ENCODE peak calls at places on chromosomes 6 and 20, in four cellular contexts. I is A673; D is stimulated activated CD4-positive, alpha-beta T cell treated with anti-CD3 and anti-CD28 coated beads, Interleukin-4, amount 100 ng/mL, for 1 hour; Y is NCI-H2081 treated with DMSO at 0.1 percent for 48 hours. U is an unnamed sample.

GRCh38 chr6:143294265-143294664 is 156.2 kb downstream of the ADAT2 start:
- DNase-seq in I (no peak), D (no peak), Y (no peak), U (no peak)

GRCh38 chr6:133447924-133448323 is 206.8 kb downstream of the EYA4 start:
- DNase-seq in I (peak; percentile 19), D (no peak), Y (no peak), U (no peak)

GRCh38 chr6:43891072-43891870 is 121.3 kb downstream of the VEGFA start:
- DNase-seq in I (no peak), D (no peak), Y (no peak), U (no peak)

GRCh38 chr6:27501187-27501586 is 28.3 kb upstream of the ZNF184 start:
- DNase-seq in I (no peak), D (no peak), Y (no peak), U (no peak)

GRCh38 chr6:154377726-154378125 is 21.1 kb upstream of the IPCEF1 start:
- DNase-seq in I (no peak), D (no peak), Y (no peak), U (no peak)

GRCh38 chr6:6556738-6557503 is 31.6 kb upstream of the LY86 start:
- DNase-seq in I (peak; percentile 74), D (peak; percentile 30), Y (no peak), U (peak; percentile 32)

GRCh38 chr20:44009679-44009992 is 95.0 kb downstream of the TOX2 start:
- DNase-seq in I (no peak), D (no peak), Y (no peak), U (no peak)

GRCh38 chr6:144232434-144233223 is 52.5 kb upstream of the UTRN start:
- DNase-seq in I (no peak), D (no peak), Y (no peak), U (no peak)

GRCh38 chr6:35142578-35142977 is 1.4 kb upstream of the TCP11 start:
- DNase-seq in I (peak; percentile 19), D (no peak), Y (no peak), U (no peak)

GRCh38 chr6:26520088-26520839 is 17.9 kb upstream of the HMGN4 start:
- DNase-seq in I (no peak), D (no peak), Y (peak; percentile 28), U (no peak)

GRCh38 chr6:163159689-163160088 is 254.8 kb upstream of the QKI start:
- DNase-seq in I (no peak), D (no peak), Y (no peak), U (no peak)

GRCh38 chr20:61731363-61732181 is 334.1 kb downstream of the TAF4 start:
- DNase-seq in I (no peak), D (no peak), Y (no peak), U (no peak)

GRCh38 chr6:63319911-63320310 is at the start of gene LGSN:
- DNase-seq in I (no peak), D (no peak), Y (no peak), U (no peak)

GRCh38 chr6:152267967-152268845 is 369.0 kb downstream of the SYNE1 start:
- DNase-seq in I (peak; percentile 52), D (no peak), Y (no peak), U (no peak)

GRCh38 chr6:90459225-90459758 is 127.6 kb downstream of the MAP3K7 start:
- DNase-seq in I (no peak), D (no peak), Y (no peak), U (no peak)

GRCh38 chr20:44901972-44902371 is 7.9 kb upstream of the PABPC1L start:
- DNase-seq in I (peak; percentile 23), D (no peak), Y (no peak), U (no peak)

GRCh38 chr6:169158182-169158573 is 95.5 kb downstream of the THBS2 start:
- DNase-seq in I (no peak), D (no peak), Y (no peak), U (no peak)

GRCh38 chr6:46632053-46632452 is 20.6 kb downstream of the CYP39A1 start:
- DNase-seq in I (no peak), D (no peak), Y (no peak), U (no peak)

GRCh38 chr20:41531876-41532275 is 86.3 kb downstream of the CHD6 start:
- DNase-seq in I (no peak), D (no peak), Y (no peak), U (no peak)

GRCh38 chr6:80179691-80180090 is 73.2 kb downstream of the BCKDHB start:
- DNase-seq in I (no peak), D (no peak), Y (no peak), U (no peak)

GRCh38 chr20:33843854-33844253 is 32.7 kb downstream of the CHMP4B start:
- DNase-seq in I (no peak), D (no peak), Y (no peak), U (peak; percentile 42)

GRCh38 chr6:46687619-46688097 is at the start of gene TDRD6:
- DNase-seq in I (no peak), D (no peak), Y (no peak), U (no peak)

GRCh38 chr6:156977527-156978291 is 200.5 kb downstream of the ARID1B start:
- DNase-seq in I (peak; percentile 19), D (no peak), Y (no peak), U (no peak)